ENCODE peak calls at places on chromosomes 2 and 18, in four cellular contexts. One of them, this sample, is unnamed.

GRCh38 chr2:47267389-47268086 is 112.4 kb upstream of the STPG4 start:
- DNase-seq in substantia nigra: no peak
- DNase-seq in activated CD8-positive, alpha-beta memory T cell treated with anti-CD3 and anti-CD28 coated beads, Interleukin-2, amount 50 U/mL, for 4 hours: no peak
- DNase-seq in HepG2: peak; percentile 50
- DNase-seq in this sample: no peak

GRCh38 chr2:240182966-240183365 is 42.5 kb upstream of the OTOS start:
- DNase-seq in substantia nigra: no peak
- DNase-seq in activated CD8-positive, alpha-beta memory T cell treated with anti-CD3 and anti-CD28 coated beads, Interleukin-2, amount 50 U/mL, for 4 hours: no peak
- DNase-seq in HepG2: no peak
- DNase-seq in this sample: peak; percentile 23

GRCh38 chr18:44731866-44732555 is 51.3 kb downstream of the SETBP1 start:
- DNase-seq in substantia nigra: no peak
- DNase-seq in activated CD8-positive, alpha-beta memory T cell treated with anti-CD3 and anti-CD28 coated beads, Interleukin-2, amount 50 U/mL, for 4 hours: no peak
- DNase-seq in HepG2: no peak
- DNase-seq in this sample: no peak

GRCh38 chr2:61853086-61853847 is 593 bp downstream of the FAM161A start:
- DNase-seq in substantia nigra: no peak
- DNase-seq in activated CD8-positive, alpha-beta memory T cell treated with anti-CD3 and anti-CD28 coated beads, Interleukin-2, amount 50 U/mL, for 4 hours: no peak
- DNase-seq in HepG2: peak; percentile 64
- DNase-seq in this sample: peak; percentile 79

GRCh38 chr18:24502621-24503020 is 42.2 kb downstream of the HRH4 start:
- DNase-seq in substantia nigra: no peak
- DNase-seq in activated CD8-positive, alpha-beta memory T cell treated with anti-CD3 and anti-CD28 coated beads, Interleukin-2, amount 50 U/mL, for 4 hours: no peak
- DNase-seq in HepG2: no peak
- DNase-seq in this sample: no peak

GRCh38 chr2:201257941-201258665 is 2.2 kb upstream of the CASP8 start:
- DNase-seq in substantia nigra: no peak
- DNase-seq in activated CD8-positive, alpha-beta memory T cell treated with anti-CD3 and anti-CD28 coated beads, Interleukin-2, amount 50 U/mL, for 4 hours: peak; percentile 80
- DNase-seq in HepG2: peak; percentile 55
- DNase-seq in this sample: no peak

GRCh38 chr2:170092475-170092874 is 85.5 kb upstream of the MYO3B start:
- DNase-seq in substantia nigra: no peak
- DNase-seq in activated CD8-positive, alpha-beta memory T cell treated with anti-CD3 and anti-CD28 coated beads, Interleukin-2, amount 50 U/mL, for 4 hours: no peak
- DNase-seq in HepG2: no peak
- DNase-seq in this sample: no peak

GRCh38 chr2:208183937-208184336 is 5.9 kb downstream of the C2orf80 start:
- DNase-seq in substantia nigra: no peak
- DNase-seq in activated CD8-positive, alpha-beta memory T cell treated with anti-CD3 and anti-CD28 coated beads, Interleukin-2, amount 50 U/mL, for 4 hours: no peak
- DNase-seq in HepG2: no peak
- DNase-seq in this sample: no peak

This sample was measured in cerebellum.